ENCODE peak calls at places on chromosomes 2 and 18, in four cellular contexts. B, L, X and R are unnamed samples.

GRCh38 chr2:217797661-217798069 is 205.1 kb downstream of the TNS1 start:
- DNase-seq in B (no peak), L (peak), X (no peak), R (peak)

GRCh38 chr2:206011795-206012194 is 74.2 kb downstream of the INO80D start:
- DNase-seq in L (no peak), X (no peak), B (no peak), R (no peak)

GRCh38 chr2:213046431-213046830 is 105.0 kb downstream of the IKZF2 start:
- DNase-seq in B (no peak), L (peak), X (no peak), R (no peak)

GRCh38 chr2:234679766-234680687 is 183.1 kb upstream of the ARL4C start:
- DNase-seq in L (no peak), X (no peak), B (no peak), R (no peak)

GRCh38 chr2:218257390-218257981 is 3.3 kb upstream of the GPBAR1 start:
- DNase-seq in L (peak), X (peak), B (peak), R (peak)

GRCh38 chr18:21241224-21242131 is 554 bp upstream of the GREB1L start:
- DNase-seq in B (no peak), X (no peak), L (no peak), R (peak)

GRCh38 chr2:122112633-122113032 is 357.2 kb downstream of the TSN start:
- DNase-seq in B (no peak), L (no peak), X (no peak), R (no peak)

GRCh38 chr2:110864721-110865120 is 132.3 kb downstream of the ACOXL start:
- DNase-seq in B (no peak), X (no peak), L (no peak), R (no peak)

GRCh38 chr18:23398401-23398800 is 54.7 kb upstream of the RIOK3 start:
- DNase-seq in L (no peak), B (no peak), X (no peak), R (no peak)

GRCh38 chr18:75923169-75923568 is 495.7 kb upstream of the SMIM21 start:
- DNase-seq in L (peak), X (no peak), B (no peak), R (no peak)

GRCh38 chr2:74902281-74902860 is 56.1 kb upstream of the POLE4 start:
- DNase-seq in L (no peak), B (no peak), X (no peak), R (no peak)

GRCh38 chr2:142323206-142323605 is 192.4 kb upstream of the LRP1B start:
- DNase-seq in L (no peak), B (no peak), X (no peak), R (no peak)

GRCh38 chr2:36358317-36358659 is 2.7 kb downstream of the CRIM1 start:
- DNase-seq in X (no peak), B (no peak), L (no peak), R (no peak)

GRCh38 chr2:55439101-55439397 is 19.4 kb upstream of the CCDC88A start:
- DNase-seq in B (no peak), L (no peak), X (no peak), R (no peak)

GRCh38 chr2:109079590-109079989 is 49.4 kb upstream of the SH3RF3 start:
- DNase-seq in L (no peak), X (no peak), B (no peak), R (no peak)

GRCh38 chr2:203730076-203730729 is 23.8 kb downstream of the CD28 start:
- DNase-seq in B (no peak), L (no peak), X (no peak), R (peak)

GRCh38 chr2:26043862-26044736 is 10.2 kb downstream of the RAB10 start:
- DNase-seq in L (no peak), X (no peak), B (peak), R (peak)

GRCh38 chr2:126971481-126972271 is 73.0 kb downstream of the TEX51 start:
- DNase-seq in B (peak), X (peak), L (peak), R (peak)

GRCh38 chr18:36158261-36158867 is 28.7 kb downstream of the ELP2 start:
- DNase-seq in X (no peak), B (no peak), L (no peak), R (no peak)

GRCh38 chr18:10454800-10455550 is 540 bp downstream of the APCDD1 start:
- DNase-seq in X (no peak), B (no peak), L (no peak), R (no peak)

GRCh38 chr2:11278219-11278618 is 66.2 kb downstream of the ROCK2 start:
- DNase-seq in L (no peak), B (no peak), X (no peak), R (no peak)

GRCh38 chr2:121992700-121993099 is 237.2 kb downstream of the TSN start:
- DNase-seq in L (no peak), X (no peak), B (no peak), R (no peak)

GRCh38 chr2:2580341-2580740 is 249.3 kb upstream of the MYT1L start:
- DNase-seq in B (no peak), L (no peak), X (no peak), R (no peak)

GRCh38 chr2:146312899-146313298 is 1531.9 kb upstream of the ACVR2A start:
- DNase-seq in B (no peak), X (no peak), L (peak), R (no peak)

GRCh38 chr2:204982303-204982702 is 437.0 kb downstream of the PARD3B start:
- DNase-seq in B (no peak), X (no peak), L (no peak), R (no peak)

GRCh38 chr2:9473985-9474360 is 378 bp upstream of the IAH1 start:
- DNase-seq in X (peak), B (no peak), L (no peak), R (peak)

GRCh38 chr2:10331702-10332401 is 29.1 kb downstream of the HPCAL1 start:
- DNase-seq in X (no peak), L (no peak), B (peak), R (peak)

GRCh38 chr2:43874776-43875451 is 36.1 kb downstream of the ABCG8 start:
- DNase-seq in L (no peak), X (no peak), B (no peak), R (peak)

GRCh38 chr18:59123588-59124369 is 15.9 kb upstream of the SEC11C start:
- DNase-seq in B (no peak), L (no peak), X (no peak), R (no peak)

GRCh38 chr2:38720613-38721241 is 30.4 kb downstream of the SRSF7 start:
- DNase-seq in L (peak), X (no peak), B (peak), R (no peak)

GRCh38 chr2:139872032-139872431 is 1091.8 kb upstream of the NXPH2 start:
- DNase-seq in X (no peak), B (no peak), L (no peak), R (no peak)

GRCh38 chr2:149020432-149020851 is 18.1 kb upstream of the LYPD6B start:
- DNase-seq in L (no peak), X (no peak), B (peak), R (no peak)

GRCh38 chr2:54551123-54551756 is 95.1 kb downstream of the SPTBN1 start:
- DNase-seq in X (no peak), B (no peak), L (peak), R (no peak)

GRCh38 chr2:219706823-219707281 is 79.4 kb downstream of the SLC4A3 start:
- DNase-seq in X (no peak), B (no peak), L (no peak), R (no peak)

GRCh38 chr18:49631146-49631866 is 69.4 kb downstream of the LIPG start:
- DNase-seq in B (no peak), L (no peak), X (no peak), R (no peak)

GRCh38 chr2:11574176-11575046 is 40.6 kb downstream of the GREB1 start:
- DNase-seq in B (no peak), L (no peak), X (no peak), R (no peak)

GRCh38 chr18:10041180-10041579 is 127.4 kb downstream of the VAPA start:
- DNase-seq in B (no peak), L (no peak), X (no peak), R (no peak)